ENCODE peak calls at places on chromosomes 3 and 15, in six cellular contexts. N is ovary, D is A549, A is SK-N-SH, Z is H1, R is upper lobe of left lung. K is an unnamed sample. For H3K4me1, the result is how much of the 10 kb centered on the place peaks cover.

GRCh38 chr3:157130138-157130880 is 29.6 kb downstream of the CCNL1 start:
- DNase-seq in A (peak), R (peak), D (peak), N (peak), Z (peak), K (peak)

GRCh38 chr3:12147263-12147780 is 11.4 kb downstream of the TIMP4 start:
- DNase-seq in Z (no peak), D (no peak), A (no peak), R (no peak), N (no peak), K (no peak)

GRCh38 chr15:88465633-88466219 is 1.5 kb downstream of the MRPL46 start:
- DNase-seq in R (peak), A (no peak), D (no peak), Z (no peak), N (no peak), K (no peak)

GRCh38 chr3:195416795-195417194 is 26.0 kb downstream of the ACAP2 start:
- DNase-seq in N (no peak), D (no peak), R (no peak), A (no peak), Z (no peak), K (no peak)

GRCh38 chr3:14796403-14797077 is 22.2 kb upstream of the FGD5 start:
- DNase-seq in R (peak), A (no peak), N (peak), Z (no peak), D (no peak), K (no peak)

GRCh38 chr15:78840661-78841060 is 29.4 kb upstream of the ADAMTS7 start:
- DNase-seq in A (peak), Z (no peak), R (no peak), D (no peak), N (no peak), K (no peak)

GRCh38 chr3:45608885-45609284 is 14.3 kb downstream of the LIMD1 start:
- DNase-seq in Z (no peak), R (no peak), N (no peak), A (no peak), D (no peak), K (no peak)

GRCh38 chr3:170247875-170248274 is 25.7 kb downstream of the PRKCI start:
- DNase-seq in A (no peak), Z (no peak), R (no peak), D (no peak), N (no peak), K (no peak)

GRCh38 chr15:46344906-46345305 is 710.1 kb downstream of the SQOR start:
- DNase-seq in R (no peak), D (no peak), A (no peak), Z (no peak), N (no peak), K (no peak)

GRCh38 chr15:74420193-74420905 is 13.4 kb downstream of the SEMA7A start:
- DNase-seq in D (no peak), R (no peak), N (no peak), A (no peak), Z (no peak), K (no peak)
- H3K4me1 ChIP-seq in D (under half), R (under half), N (under half), A (under half), Z (under half), K (half or more)

DNA sequence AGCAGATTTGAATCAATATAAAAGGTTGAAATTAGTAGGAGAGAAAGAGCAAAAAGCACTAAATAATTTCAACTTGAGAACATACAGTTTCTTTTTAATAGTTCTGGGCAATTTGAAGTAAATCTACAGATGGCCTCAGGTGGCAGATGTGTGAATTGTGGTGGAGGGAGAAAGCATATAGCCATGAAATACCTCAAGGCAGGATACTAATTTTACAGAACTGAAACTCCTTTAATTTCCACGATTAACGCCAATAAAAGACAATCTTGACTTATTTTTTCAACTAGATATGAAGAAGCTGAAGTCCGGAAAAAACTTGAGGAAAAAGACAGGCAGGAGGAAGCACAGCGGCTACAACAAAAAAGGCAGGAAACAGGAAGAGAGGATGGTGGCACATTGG is 34.5 kb downstream of the USP8 start:
- DNase-seq in Z (no peak), N (no peak), D (no peak), R (no peak), A (no peak), K (no peak)
- H3K27ac ChIP-seq in Z (no peak), N (no peak), D (no peak), R (no peak), A (no peak), K (no peak)

DNA sequence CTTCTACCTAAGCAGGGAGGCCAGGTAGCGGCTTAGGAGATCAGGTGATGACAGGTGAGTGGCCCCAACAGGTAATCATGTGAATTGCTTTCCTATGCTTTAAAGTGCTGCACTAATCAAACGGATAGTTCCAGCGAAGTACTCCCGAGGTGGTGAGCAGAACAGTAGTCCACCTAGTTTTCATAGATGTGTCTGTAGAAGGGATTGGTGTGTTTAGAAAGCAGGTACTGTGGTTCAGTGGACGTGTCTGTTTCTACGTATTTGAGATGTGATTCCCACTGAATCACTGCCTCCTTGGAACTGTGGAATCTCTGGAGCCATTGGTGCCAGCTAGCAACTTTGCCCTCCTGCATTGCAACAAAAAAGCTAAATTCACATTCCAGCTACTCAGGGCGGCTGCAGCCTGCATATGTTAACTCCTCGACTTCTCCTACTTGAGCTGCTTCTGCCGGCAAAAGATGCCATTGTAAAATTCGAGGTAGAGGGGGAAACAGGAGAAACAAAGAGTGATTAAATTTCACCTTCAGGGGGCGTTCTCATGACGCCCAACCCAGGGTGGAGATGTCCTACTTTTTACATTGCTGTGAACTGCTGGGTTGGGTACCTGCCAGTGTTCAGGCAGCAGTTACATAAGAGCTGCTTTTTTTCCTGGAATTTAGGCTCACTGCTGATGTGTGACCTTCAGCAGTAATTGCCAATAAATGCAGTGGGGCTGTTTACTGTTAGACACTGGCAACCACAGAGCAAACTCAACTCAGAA is 227.3 kb downstream of the ITPR1 start:
- DNase-seq in A (no peak), D (peak), R (peak), N (peak), Z (peak), K (peak)
- TF ChIP-seq EP300 in A (no peak), D (peak), R (peak), N (peak), Z (no peak), K (no peak)

GRCh38 chr15:64146520-64146884 is 5.0 kb upstream of the SNX22 start:
- DNase-seq in R (no peak), D (no peak), N (no peak), A (no peak), Z (no peak), K (no peak)

GRCh38 chr15:64143276-64143675 is 8.3 kb upstream of the SNX22 start:
- DNase-seq in Z (no peak), A (no peak), D (no peak), R (no peak), N (no peak), K (no peak)

GRCh38 chr15:64144192-64144564 is 7.4 kb upstream of the SNX22 start:
- DNase-seq in R (no peak), Z (no peak), A (no peak), N (no peak), D (no peak), K (no peak)

GRCh38 chr15:64146041-64146440 is 5.5 kb upstream of the SNX22 start:
- DNase-seq in N (no peak), D (no peak), Z (no peak), A (peak), R (no peak), K (no peak)

DNA sequence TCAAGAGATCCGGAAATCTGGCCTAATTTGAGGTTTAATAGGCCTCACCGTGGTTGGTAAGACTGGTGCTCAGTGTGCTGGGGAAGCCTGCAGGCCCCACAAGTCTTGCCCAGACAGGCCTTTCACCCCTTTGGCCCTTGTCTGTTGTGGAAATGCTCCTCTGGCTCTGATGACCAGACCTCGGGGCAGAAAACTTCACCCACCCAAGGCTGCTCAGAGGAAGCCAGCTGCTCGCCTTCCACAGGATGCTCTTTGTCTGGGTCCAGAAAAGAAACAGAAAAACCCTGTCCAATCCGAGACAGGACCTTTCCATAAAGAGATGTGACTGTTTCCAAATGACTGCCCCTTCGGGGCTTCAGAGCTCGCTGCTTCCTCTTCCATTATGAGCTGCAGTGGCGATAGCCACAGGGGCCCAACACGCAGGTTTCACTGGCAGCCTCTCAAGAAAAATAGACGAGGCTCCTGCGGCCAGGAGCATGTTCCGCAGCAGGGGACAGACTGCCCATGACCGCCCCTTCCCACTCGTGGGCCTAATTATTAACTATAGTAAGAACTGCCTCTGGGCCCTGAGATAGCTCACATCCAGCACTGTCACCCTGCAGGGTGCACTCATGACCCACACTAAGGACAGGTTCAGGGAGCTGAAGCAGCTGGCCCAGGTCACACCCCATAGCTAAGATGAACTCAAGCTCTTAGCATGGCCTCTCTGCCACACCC is 6.8 kb upstream of the SNX22 start:
- DNase-seq in Z (no peak), D (no peak), A (no peak), R (no peak), N (no peak), K (no peak)
- H3K4me1 ChIP-seq in Z (under half), D (under half), A (under half), R (under half), N (under half), K (under half)

GRCh38 chr3:153210116-153210515 is 48.1 kb downstream of the RAP2B start:
- DNase-seq in N (no peak), A (no peak), R (no peak), D (no peak), Z (no peak), K (no peak)
- H3K27ac ChIP-seq in N (no peak), A (peak), R (peak), D (no peak), Z (no peak), K (no peak)

K was measured in tibial nerve.